ENCODE peak calls at places on chromosomes 13 and 19, in eight cellular contexts. S, V, W, U, K, Z, P and B are unnamed samples. For H3K4me1 and H3K27me3, the result is how much of the 10 kb centered on the place peaks cover.

GRCh38 chr13:27793377-27794074 is 1.2 kb downstream of the GSX1 start:
- DNase-seq in S (no peak), V (no peak), W (no peak), U (no peak), K (no peak), Z (no peak), P (no peak), B (no peak)

GRCh38 chr13:18943721-18944391 is 237.8 kb downstream of the TUBA3C start:
- DNase-seq in S (no peak), V (no peak), W (no peak), U (peak), K (no peak), Z (no peak), P (no peak), B (no peak)

GRCh38 chr13:102965802-102966201 is 100.4 kb downstream of the SLC10A2 start:
- DNase-seq in S (no peak), V (no peak), W (no peak), U (no peak), K (no peak), Z (no peak), P (no peak), B (no peak)

GRCh38 chr13:86841264-86841663 is 829.9 kb upstream of the SLITRK5 start:
- DNase-seq in S (no peak), V (no peak), W (no peak), U (no peak), K (no peak), Z (no peak), P (no peak), B (no peak)

GRCh38 chr13:76764429-76764828 is 121.8 kb downstream of the KCTD12 start:
- DNase-seq in S (no peak), V (no peak), W (no peak), U (peak), K (peak), Z (peak), P (no peak), B (no peak)

GRCh38 chr13:44352671-44353070 is 21.0 kb upstream of the SERP2 start:
- DNase-seq in S (no peak), V (no peak), W (no peak), U (no peak), K (no peak), Z (no peak), P (peak), B (no peak)

GRCh38 chr13:34412817-34413365 is 529.2 kb upstream of the NBEA start:
- DNase-seq in S (no peak), V (no peak), W (no peak), U (no peak), K (no peak), Z (no peak), P (peak), B (no peak)

GRCh38 chr13:43301341-43301969 is 278.1 kb downstream of the DNAJC15 start:
- DNase-seq in S (no peak), V (no peak), W (no peak), U (no peak), K (peak), Z (no peak), P (peak), B (no peak)

GRCh38 chr13:59208405-59209195 is 955.1 kb downstream of the DIAPH3 start:
- DNase-seq in S (no peak), V (no peak), W (no peak), U (no peak), K (no peak), Z (no peak), P (no peak), B (no peak)

GRCh38 chr13:111662895-111663294 is 342.5 kb downstream of the TEX29 start:
- DNase-seq in S (no peak), V (no peak), W (no peak), U (no peak), K (no peak), Z (no peak), P (no peak), B (no peak)

GRCh38 chr13:60162096-60162495 is 1.6 kb downstream of the DIAPH3 start:
- DNase-seq in S (no peak), V (no peak), W (no peak), U (no peak), K (peak), Z (no peak), P (peak), B (no peak)

GRCh38 chr19:9808855-9809646 is 9.8 kb downstream of the FBXL12 start:
- DNase-seq in S (no peak), V (no peak), W (peak), U (no peak), K (no peak), Z (no peak), P (no peak), B (no peak)

GRCh38 chr13:21458457-21458815 is 667 bp downstream of the ZDHHC20 start:
- DNase-seq in S (peak), V (peak), W (peak), U (no peak), K (no peak), Z (peak), P (no peak), B (no peak)

GRCh38 chr19:5687360-5688198 is 2.5 kb upstream of the RPL36 start:
- DNase-seq in S (no peak), V (no peak), W (no peak), U (no peak), K (no peak), Z (peak), P (no peak), B (no peak)

GRCh38 chr13:95191821-95192220 is 109.4 kb downstream of the ABCC4 start:
- DNase-seq in S (peak), V (no peak), W (peak), U (peak), K (peak), Z (peak), P (peak), B (peak)

GRCh38 chr13:40818926-40819325 is 29.5 kb downstream of the SLC25A15 start:
- DNase-seq in S (no peak), V (no peak), W (no peak), U (no peak), K (no peak), Z (no peak), P (no peak), B (no peak)

GRCh38 chr13:32804673-32805260 is 211.5 kb upstream of the KL start:
- DNase-seq in S (no peak), V (no peak), W (no peak), U (no peak), K (peak), Z (no peak), P (peak), B (no peak)

GRCh38 chr13:91767681-91768080 is 369.3 kb downstream of the GPC5 start:
- DNase-seq in S (no peak), V (no peak), W (no peak), U (no peak), K (no peak), Z (no peak), P (no peak), B (no peak)

GRCh38 chr13:94799330-94799729 is 87.0 kb upstream of the SOX21 start:
- DNase-seq in S (no peak), V (no peak), W (no peak), U (no peak), K (no peak), Z (no peak), P (no peak), B (no peak)

GRCh38 chr13:59701261-59701660 is 462.5 kb downstream of the DIAPH3 start:
- DNase-seq in S (no peak), V (no peak), W (no peak), U (no peak), K (no peak), Z (no peak), P (no peak), B (no peak)

GRCh38 chr19:51689751-51690358 is 3.3 kb upstream of the SPACA6 start:
- DNase-seq in S (peak), V (no peak), W (no peak), U (peak), K (no peak), Z (peak), P (no peak), B (no peak)

GRCh38 chr13:30796833-30797601 is 61.7 kb downstream of the ALOX5AP start:
- DNase-seq in S (no peak), V (peak), W (no peak), U (no peak), K (peak), Z (no peak), P (peak), B (no peak)

GRCh38 chr19:49468746-49469447 is 5.1 kb upstream of the FLT3LG start:
- DNase-seq in S (peak), V (no peak), W (peak), U (peak), K (no peak), Z (peak), P (no peak), B (no peak)

GRCh38 chr19:3369337-3370213 is 3.2 kb downstream of the NFIC start:
- DNase-seq in S (peak), V (no peak), W (no peak), U (peak), K (peak), Z (peak), P (no peak), B (no peak)

GRCh38 chr19:29699861-29700260 is 15.2 kb downstream of the C19orf12 start:
- DNase-seq in S (no peak), V (no peak), W (no peak), U (peak), K (no peak), Z (no peak), P (no peak), B (no peak)

GRCh38 chr19:4374451-4375163 is 25.7 kb downstream of the SH3GL1 start:
- DNase-seq in S (no peak), V (no peak), W (no peak), U (peak), K (peak), Z (peak), P (peak), B (peak)

GRCh38 chr13:25806304-25806974 is 245.4 kb downstream of the SHISA2 start:
- DNase-seq in S (no peak), V (no peak), W (no peak), U (no peak), K (no peak), Z (no peak), P (peak), B (no peak)

GRCh38 chr19:46115396-46116109 is 8.9 kb downstream of the IGFL3 start:
- DNase-seq in S (no peak), V (no peak), W (no peak), U (no peak), K (peak), Z (no peak), P (peak), B (no peak)

GRCh38 chr13:99150575-99151370 is 49.9 kb upstream of the UBAC2 start:
- DNase-seq in S (no peak), V (no peak), W (no peak), U (no peak), K (peak), Z (no peak), P (peak), B (no peak)

GRCh38 chr19:9156304-9156703 is 16.1 kb downstream of the ZNF317 start:
- DNase-seq in S (no peak), V (no peak), W (no peak), U (no peak), K (no peak), Z (no peak), P (no peak), B (no peak)

GRCh38 chr19:18416778-18417249 is 2.4 kb upstream of the SSBP4 start:
- DNase-seq in S (peak), V (peak), W (peak), U (peak), K (peak), Z (peak), P (peak), B (no peak)
- H3K4me1 ChIP-seq in S (under half), V (under half), W (half or more), U (under half), K (under half), Z (under half), P (half or more), B (under half)

GRCh38 chr13:65300220-65300619 is 1929.9 kb downstream of the PCDH9 start:
- DNase-seq in S (no peak), V (no peak), W (no peak), U (no peak), K (no peak), Z (no peak), P (no peak), B (no peak)
- H3K27ac ChIP-seq in S (no peak), V (no peak), W (no peak), U (no peak), K (no peak), Z (no peak), P (no peak), B (no peak)

DNA sequence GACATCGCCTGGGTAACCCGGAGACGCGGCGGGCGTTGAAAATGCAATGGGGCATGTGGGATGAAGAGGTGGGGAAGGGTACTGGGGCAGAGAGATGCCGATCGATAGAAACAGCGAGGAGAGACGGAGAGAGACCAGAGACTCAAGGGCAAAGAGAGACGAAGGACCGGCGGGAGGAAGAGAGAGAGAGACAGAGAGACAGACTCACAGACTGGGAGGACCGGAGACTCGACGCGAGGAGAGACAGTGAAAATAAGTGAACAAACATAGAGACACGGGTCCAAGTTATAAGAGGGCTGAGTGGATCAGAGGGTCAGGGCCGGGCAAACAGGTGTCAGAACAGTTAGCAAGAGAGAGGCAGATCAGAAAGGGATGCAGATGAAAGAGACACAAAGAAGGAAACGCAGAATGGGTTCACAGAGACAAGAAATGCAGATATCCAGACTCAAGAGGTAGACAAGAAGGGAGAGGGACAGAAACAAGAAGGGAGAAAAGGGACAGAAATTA is 576 bp upstream of the MZF1 start:
- DNase-seq in S (no peak), V (no peak), W (no peak), U (no peak), K (no peak), Z (no peak), P (no peak), B (no peak)
- H3K27me3 ChIP-seq in S (under half), V (under half), W (under half), U (under half), K (under half), Z (under half), P (under half), B (under half)

GRCh38 chr19:34319785-34320184 is 45.2 kb upstream of the GPI start:
- DNase-seq in S (no peak), V (no peak), W (no peak), U (no peak), K (peak), Z (peak), P (peak), B (no peak)
- H3K4me1 ChIP-seq in S (under half), V (under half), W (under half), U (under half), K (under half), Z (under half), P (under half), B (under half)

GRCh38 chr19:47633516-47633915 is 24.6 kb downstream of the BICRA start:
- DNase-seq in S (no peak), V (no peak), W (no peak), U (no peak), K (no peak), Z (no peak), P (no peak), B (no peak)
- H3K27ac ChIP-seq in S (no peak), V (peak), W (no peak), U (no peak), K (no peak), Z (peak), P (no peak), B (no peak)